ENCODE peak calls at places on chromosomes 11 and 22, in eight cellular contexts. P, M, T, N, D, R, B and S are unnamed samples.

GRCh38 chr11:1760351-1761109 is 3.2 kb downstream of the CTSD start:
- DNase-seq in P (peak; percentile 51), D (no peak), T (no peak), R (peak; percentile 76), M (peak; percentile 27), B (no peak), N (peak; percentile 92), S (no peak)

GRCh38 chr11:33941637-33942160 is 49.8 kb upstream of the LMO2 start:
- DNase-seq in M (no peak), T (no peak), D (no peak), B (no peak), P (no peak), N (no peak), R (peak; percentile 66), S (no peak)

GRCh38 chr11:28837599-28837998 is 729.4 kb downstream of the METTL15 start:
- DNase-seq in N (no peak), D (no peak), M (no peak), P (no peak), R (no peak), B (no peak), T (no peak), S (no peak)

GRCh38 chr11:71251761-71252433 is 480 bp downstream of the SHANK2 start:
- DNase-seq in R (peak; percentile 28), P (no peak), T (peak; percentile 43), D (no peak), B (no peak), M (peak; percentile 48), N (peak; percentile 77), S (peak; percentile 44)

GRCh38 chr11:68963779-68964178 is 17.0 kb downstream of the MRGPRD start:
- DNase-seq in R (no peak), T (no peak), N (peak; percentile 46), P (peak; percentile 8), B (no peak), M (no peak), D (no peak), S (no peak)

GRCh38 chr11:28822596-28822995 is 714.4 kb downstream of the METTL15 start:
- DNase-seq in B (no peak), R (no peak), M (no peak), T (no peak), N (no peak), D (no peak), P (no peak), S (no peak)

GRCh38 chr11:43360361-43361032 is 1.8 kb downstream of the TTC17 start:
- DNase-seq in M (peak; percentile 12), B (no peak), D (no peak), N (no peak), P (no peak), R (no peak), T (no peak), S (no peak)

GRCh38 chr11:64769283-64769682 is 9.1 kb downstream of the SF1 start:
- DNase-seq in N (no peak), R (no peak), M (no peak), B (no peak), T (no peak), P (no peak), D (no peak), S (no peak)

GRCh38 chr11:124732230-124732629 is 7.5 kb upstream of the NRGN start:
- DNase-seq in R (no peak), P (no peak), B (no peak), D (no peak), N (no peak), T (no peak), M (no peak), S (no peak)

GRCh38 chr22:42684462-42685195 is 35.4 kb upstream of the CYB5R3 start:
- DNase-seq in P (peak; percentile 58), N (no peak), T (no peak), R (no peak), D (no peak), B (no peak), M (no peak), S (no peak)

GRCh38 chr11:10496296-10496936 is 41.4 kb downstream of the AMPD3 start:
- DNase-seq in P (no peak), D (no peak), M (no peak), N (no peak), B (no peak), R (no peak), T (no peak), S (no peak)

GRCh38 chr11:117210620-117211019 is 11.4 kb downstream of the TAGLN start:
- DNase-seq in R (no peak), P (no peak), M (no peak), T (no peak), N (no peak), B (no peak), D (no peak), S (no peak)

GRCh38 chr11:88569342-88569741 is 231.8 kb upstream of the CTSC start:
- DNase-seq in T (no peak), B (no peak), N (no peak), M (no peak), P (no peak), R (no peak), D (no peak), S (no peak)

GRCh38 chr11:86577663-86578636 is 94.5 kb downstream of the ME3 start:
- DNase-seq in P (peak; percentile 69), B (no peak), N (no peak), M (peak; percentile 52), R (peak; percentile 84), D (no peak), T (peak; percentile 15), S (no peak)

GRCh38 chr22:48091060-48091650 is 1328.7 kb downstream of the TBC1D22A start:
- DNase-seq in T (no peak), M (no peak), R (no peak), P (no peak), N (peak; percentile 21), B (no peak), D (no peak), S (no peak)

GRCh38 chr11:75717608-75718403 is at the start of gene MOGAT2:
- DNase-seq in M (no peak), D (no peak), P (no peak), R (no peak), T (peak; percentile 50), B (no peak), N (no peak), S (no peak)

GRCh38 chr11:27229511-27230174 is 133.4 kb downstream of the CCDC34 start:
- DNase-seq in M (no peak), R (no peak), B (no peak), D (no peak), P (no peak), T (no peak), N (no peak), S (no peak)

GRCh38 chr22:23419151-23419550 is 160.9 kb downstream of the IGLL1 start:
- DNase-seq in D (no peak), T (no peak), P (no peak), B (no peak), M (no peak), R (no peak), N (no peak), S (no peak)

GRCh38 chr11:127965947-127966668 is 621.2 kb downstream of the ETS1 start:
- DNase-seq in M (no peak), T (no peak), B (no peak), D (no peak), N (no peak), P (no peak), R (no peak), S (no peak)

GRCh38 chr11:43942651-43943356 is 367 bp downstream of the C11orf96 start:
- DNase-seq in B (no peak), D (no peak), P (peak; percentile 59), T (no peak), R (peak; percentile 52), M (no peak), N (peak; percentile 68), S (no peak)

GRCh38 chr11:30786392-30787120 is 200.4 kb upstream of the MPPED2 start:
- DNase-seq in T (no peak), B (no peak), N (no peak), D (no peak), M (no peak), R (peak; percentile 5), P (no peak), S (no peak)

GRCh38 chr22:49935561-49935960 is 17.1 kb downstream of the CRELD2 start:
- DNase-seq in M (peak; percentile 24), N (no peak), R (no peak), T (no peak), P (no peak), B (no peak), D (no peak), S (no peak)

GRCh38 chr11:104390696-104391095 is 226.7 kb upstream of the PDGFD start:
- DNase-seq in T (no peak), D (no peak), R (no peak), M (peak; percentile 95), B (no peak), N (no peak), P (no peak), S (peak; percentile 33)

GRCh38 chr22:44274918-44275665 is 37.7 kb downstream of the SHISAL1 start:
- DNase-seq in R (no peak), P (no peak), B (no peak), T (no peak), M (no peak), N (peak; percentile 56), D (peak; percentile 33), S (no peak)

GRCh38 chr11:1153951-1154487 is 3.7 kb upstream of the MUC5AC start:
- DNase-seq in N (peak; percentile 66), R (peak; percentile 87), D (peak; percentile 78), T (no peak), M (peak; percentile 96), B (no peak), P (no peak), S (peak; percentile 94)

GRCh38 chr11:36296925-36297604 is 977 bp downstream of the PRR5L start:
- DNase-seq in N (no peak), T (no peak), P (no peak), M (no peak), B (no peak), R (no peak), D (no peak), S (no peak)

GRCh38 chr22:17637490-17638181 is 921 bp upstream of the BCL2L13 start:
- DNase-seq in N (no peak), B (no peak), R (no peak), M (no peak), D (no peak), T (no peak), P (no peak), S (no peak)

GRCh38 chr22:23677701-23677995 is 13.2 kb upstream of the RGL4 start:
- DNase-seq in B (no peak), D (no peak), R (no peak), N (no peak), T (no peak), P (no peak), M (no peak), S (no peak)

GRCh38 chr11:65206441-65206841 is 24.7 kb downstream of the CAPN1 start:
- DNase-seq in N (no peak), T (no peak), B (no peak), R (no peak), M (no peak), P (no peak), D (no peak), S (no peak)

GRCh38 chr22:46043816-46044717 is 67.1 kb upstream of the WNT7B start:
- DNase-seq in R (no peak), M (no peak), T (peak; percentile 82), B (no peak), N (peak; percentile 74), D (peak; percentile 58), P (peak; percentile 57), S (no peak)